ENCODE peak calls at places on chromosome 15, in seven cellular contexts. K is left cardiac atrium; Q is stimulated activated CD4-positive, alpha-beta T cell treated with anti-CD3 and anti-CD28 coated beads, Interleukin-2, amount 100 ng/mL, for 24 hours; L is sigmoid colon; D is amniotic stem cell; V is astrocyte of the hippocampus; I is right lobe of liver. P is an unnamed sample.

GRCh38 chr15:74373731-74374647 is 6.5 kb upstream of the CYP11A1 start:
- DNase-seq in K (peak), Q (peak), L (peak), D (peak), V (peak), I (peak), P (peak)

GRCh38 chr15:70091649-70092461 is 5.9 kb downstream of the TLE3 start:
- DNase-seq in K (no peak), Q (no peak), L (no peak), D (no peak), V (peak), I (peak), P (no peak)

GRCh38 chr15:99267957-99268356 is 16.7 kb downstream of the LRRC28 start:
- DNase-seq in K (no peak), Q (no peak), L (no peak), D (no peak), V (no peak), I (no peak), P (no peak)

GRCh38 chr15:33754242-33754641 is 214.1 kb upstream of the CHRM5 start:
- DNase-seq in K (no peak), Q (no peak), L (no peak), D (no peak), V (no peak), I (no peak), P (no peak)

GRCh38 chr15:50145451-50145872 is 26.4 kb upstream of the ATP8B4 start:
- DNase-seq in K (no peak), Q (no peak), L (no peak), D (peak), V (peak), I (no peak), P (no peak)

GRCh38 chr15:86855962-86856361 is 776.3 kb downstream of the AGBL1 start:
- DNase-seq in K (no peak), Q (no peak), L (no peak), D (no peak), V (no peak), I (no peak), P (no peak)

GRCh38 chr15:48084759-48085420 is 35.9 kb upstream of the SLC24A5 start:
- DNase-seq in K (no peak), Q (no peak), L (no peak), D (no peak), V (peak), I (no peak), P (no peak)

GRCh38 chr15:46413799-46414198 is 779.0 kb downstream of the SQOR start:
- DNase-seq in K (no peak), Q (no peak), L (no peak), D (no peak), V (no peak), I (no peak), P (no peak)

GRCh38 chr15:44801368-44801767 is 65.0 kb downstream of the TRIM69 start:
- DNase-seq in K (no peak), Q (no peak), L (no peak), D (no peak), V (no peak), I (no peak), P (no peak)

GRCh38 chr15:45231061-45231576 is 20.9 kb upstream of the SLC28A2 start:
- DNase-seq in K (no peak), Q (no peak), L (no peak), D (no peak), V (no peak), I (no peak), P (no peak)